ENCODE peak calls at places on chromosomes 3 and 15, in six cellular contexts. R is uterus, L is prostate gland, V is HCT116, F is body of pancreas, C is IMR-90. Q is an unnamed sample.

GRCh38 chr3:148202386-148202785 is 495.3 kb upstream of the AGTR1 start:
- DNase-seq in R (no peak), L (no peak), V (no peak), F (no peak), C (no peak), Q (no peak)

GRCh38 chr3:110562621-110563020 is 509.0 kb upstream of the NECTIN3 start:
- DNase-seq in R (no peak), L (no peak), V (no peak), F (no peak), C (no peak), Q (no peak)

GRCh38 chr3:123883656-123884257 is 375 bp downstream of the MYLK start:
- DNase-seq in R (peak), L (no peak), V (no peak), F (peak), C (no peak), Q (no peak)

GRCh38 chr3:151037746-151038145 is 47.7 kb upstream of the MED12L start:
- DNase-seq in R (peak), L (no peak), V (peak), F (peak), C (peak), Q (no peak)

GRCh38 chr3:162770556-162770955 is 1273.9 kb downstream of the OTOL1 start:
- DNase-seq in R (no peak), L (no peak), V (no peak), F (no peak), C (peak), Q (no peak)

GRCh38 chr15:76433798-76434400 is 97.3 kb downstream of the ISL2 start:
- DNase-seq in R (no peak), L (no peak), V (no peak), F (no peak), C (peak), Q (no peak)

GRCh38 chr3:13501056-13501455 is 20.9 kb downstream of the HDAC11 start:
- DNase-seq in R (no peak), L (no peak), V (no peak), F (no peak), C (no peak), Q (no peak)

GRCh38 chr3:171548918-171549317 is 88.7 kb upstream of the TNIK start:
- DNase-seq in R (no peak), L (no peak), V (no peak), F (no peak), C (peak), Q (no peak)

GRCh38 chr15:49468440-49468839 is 45.4 kb downstream of the FGF7 start:
- DNase-seq in R (no peak), L (no peak), V (no peak), F (no peak), C (peak), Q (no peak)

GRCh38 chr3:128431803-128432300 is 34.8 kb downstream of the DNAJB8 start:
- DNase-seq in R (no peak), L (no peak), V (no peak), F (no peak), C (no peak), Q (no peak)

GRCh38 chr15:63369296-63369695 is 12.3 kb downstream of the CA12 start:
- DNase-seq in R (no peak), L (no peak), V (no peak), F (no peak), C (no peak), Q (no peak)

GRCh38 chr3:18937574-18937973 is 210.7 kb upstream of the KCNH8 start:
- DNase-seq in R (no peak), L (no peak), V (no peak), F (no peak), C (no peak), Q (no peak)

GRCh38 chr3:107620534-107620933 is 97.8 kb downstream of the BBX start:
- DNase-seq in R (no peak), L (no peak), V (no peak), F (no peak), C (no peak), Q (no peak)

GRCh38 chr3:159548675-159549335 is 439.8 kb upstream of the IL12A start:
- DNase-seq in R (no peak), L (no peak), V (no peak), F (no peak), C (peak), Q (no peak)

GRCh38 chr3:24141548-24141947 is 196.5 kb downstream of the NR1D2 start:
- DNase-seq in R (no peak), L (no peak), V (no peak), F (no peak), C (no peak), Q (no peak)

GRCh38 chr3:126556637-126557414 is 1.9 kb downstream of the C3orf22 start:
- DNase-seq in R (peak), L (peak), V (no peak), F (no peak), C (no peak), Q (no peak)

GRCh38 chr15:66027268-66027806 is 158.0 kb downstream of the RAB11A start:
- DNase-seq in R (no peak), L (no peak), V (peak), F (no peak), C (no peak), Q (no peak)

GRCh38 chr3:69926385-69926784 is 73.1 kb upstream of the SAMMSON start:
- DNase-seq in R (no peak), L (no peak), V (no peak), F (no peak), C (no peak), Q (no peak)

GRCh38 chr3:37054370-37054769 is 61.1 kb downstream of the MLH1 start:
- DNase-seq in R (no peak), L (no peak), V (peak), F (no peak), C (peak), Q (peak)

GRCh38 chr15:51191072-51191665 is 96.5 kb upstream of the TNFAIP8L3 start:
- DNase-seq in R (no peak), L (no peak), V (no peak), F (no peak), C (no peak), Q (no peak)

GRCh38 chr15:53802672-53803071 is 43.2 kb upstream of the WDR72 start:
- DNase-seq in R (no peak), L (no peak), V (no peak), F (no peak), C (no peak), Q (no peak)

GRCh38 chr15:93460717-93461116 is 371.7 kb upstream of the RGMA start:
- DNase-seq in R (no peak), L (no peak), V (no peak), F (no peak), C (no peak), Q (no peak)

GRCh38 chr3:49260711-49261357 is 16.2 kb downstream of the C3orf62 start:
- DNase-seq in R (no peak), L (no peak), V (peak), F (no peak), C (no peak), Q (no peak)

GRCh38 chr15:79769081-79769481 is 127.7 kb downstream of the MTHFS start:
- DNase-seq in R (no peak), L (no peak), V (peak), F (no peak), C (no peak), Q (peak)

GRCh38 chr3:186427627-186428026 is 65.6 kb upstream of the DGKG start:
- DNase-seq in R (no peak), L (no peak), V (no peak), F (peak), C (peak), Q (no peak)

DNA sequence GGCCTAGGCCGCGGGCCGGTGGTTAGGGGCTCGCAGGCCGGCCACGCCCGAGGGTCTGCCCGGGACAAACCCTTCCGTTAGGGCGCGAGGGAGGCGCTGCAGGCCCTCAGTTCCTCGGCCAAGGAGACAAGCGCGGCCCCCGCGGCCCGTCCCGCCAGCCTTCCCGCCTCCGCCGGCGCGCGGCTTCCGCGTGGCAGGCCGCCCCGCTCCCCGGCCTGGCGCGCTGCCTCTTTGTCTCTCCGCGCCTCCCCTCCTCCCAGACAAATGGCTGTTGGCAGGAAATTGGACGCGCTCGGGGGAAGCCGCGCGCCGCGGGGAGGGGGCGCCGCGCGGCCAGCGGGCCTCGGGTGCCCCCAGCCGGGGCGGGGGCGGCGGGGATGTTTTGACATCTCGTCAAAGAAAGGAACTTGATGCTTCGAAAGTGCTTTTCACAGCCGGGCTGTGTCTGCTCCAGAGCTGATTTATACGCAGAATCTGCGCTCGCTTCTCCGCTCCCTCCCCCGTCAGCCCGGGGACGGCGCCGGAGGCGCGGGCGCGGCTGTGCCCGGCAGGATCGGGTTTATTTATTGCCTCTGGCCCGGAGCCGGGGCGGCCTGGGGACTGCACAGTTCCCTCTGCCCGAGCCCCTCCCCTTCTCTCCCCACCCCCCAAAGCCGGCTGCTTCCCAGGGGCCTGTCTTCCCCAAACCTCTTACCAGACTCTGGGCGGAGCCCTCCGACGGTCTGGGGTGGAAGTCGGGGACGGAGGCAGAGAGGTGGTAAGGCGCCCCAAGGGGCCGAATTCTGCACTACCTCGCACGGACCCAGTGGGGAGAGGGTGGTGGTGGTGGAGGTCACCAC is 20.8 kb downstream of the SHF start:
- DNase-seq in R (peak), L (peak), V (peak), F (peak), C (peak), Q (peak)
- TF ChIP-seq POLR2A in R (peak), L (peak), V (no peak), F (peak), C (peak), Q (peak)

GRCh38 chr15:67063689-67064606 is 1.5 kb upstream of the SMAD3 start:
- DNase-seq in R (no peak), L (no peak), V (peak), F (peak), C (peak), Q (peak)

GRCh38 chr15:67062365-67062985 is 2.9 kb upstream of the SMAD3 start:
- DNase-seq in R (no peak), L (no peak), V (no peak), F (peak), C (no peak), Q (no peak)

GRCh38 chr15:67059127-67059553 is 6.3 kb upstream of the SMAD3 start:
- DNase-seq in R (no peak), L (no peak), V (no peak), F (peak), C (no peak), Q (no peak)

GRCh38 chr15:67064607-67065530 is 533 bp upstream of the SMAD3 start:
- DNase-seq in R (no peak), L (peak), V (no peak), F (peak), C (no peak), Q (no peak)

GRCh38 chr15:67061811-67062348 is 3.5 kb upstream of the SMAD3 start:
- DNase-seq in R (no peak), L (no peak), V (no peak), F (peak), C (no peak), Q (no peak)
- TF ChIP-seq POLR2A in R (no peak), L (no peak), V (no peak), F (no peak), C (no peak), Q (no peak)

GRCh38 chr15:101280007-101280406 is 2.7 kb upstream of the SELENOS start:
- DNase-seq in R (no peak), L (no peak), V (no peak), F (no peak), C (no peak), Q (no peak)
- TF ChIP-seq POLR2A in R (no peak), L (no peak), V (no peak), F (no peak), C (no peak), Q (no peak)

GRCh38 chr3:87997966-87998365 is 60.8 kb downstream of the CGGBP1 start:
- DNase-seq in R (no peak), L (no peak), V (no peak), F (no peak), C (no peak), Q (no peak)
- TF ChIP-seq POLR2A in R (no peak), L (no peak), V (no peak), F (no peak), C (no peak), Q (no peak)

GRCh38 chr15:70382009-70382749 is 284.5 kb upstream of the TLE3 start:
- DNase-seq in R (no peak), L (no peak), V (no peak), F (no peak), C (no peak), Q (no peak)

GRCh38 chr15:70379938-70380337 is 282.2 kb upstream of the TLE3 start:
- DNase-seq in R (no peak), L (no peak), V (no peak), F (no peak), C (no peak), Q (no peak)

GRCh38 chr15:70378126-70379031 is 280.7 kb upstream of the TLE3 start:
- DNase-seq in R (no peak), L (no peak), V (no peak), F (no peak), C (no peak), Q (no peak)

GRCh38 chr15:70379134-70379533 is 281.4 kb upstream of the TLE3 start:
- DNase-seq in R (no peak), L (no peak), V (no peak), F (no peak), C (no peak), Q (no peak)

DNA sequence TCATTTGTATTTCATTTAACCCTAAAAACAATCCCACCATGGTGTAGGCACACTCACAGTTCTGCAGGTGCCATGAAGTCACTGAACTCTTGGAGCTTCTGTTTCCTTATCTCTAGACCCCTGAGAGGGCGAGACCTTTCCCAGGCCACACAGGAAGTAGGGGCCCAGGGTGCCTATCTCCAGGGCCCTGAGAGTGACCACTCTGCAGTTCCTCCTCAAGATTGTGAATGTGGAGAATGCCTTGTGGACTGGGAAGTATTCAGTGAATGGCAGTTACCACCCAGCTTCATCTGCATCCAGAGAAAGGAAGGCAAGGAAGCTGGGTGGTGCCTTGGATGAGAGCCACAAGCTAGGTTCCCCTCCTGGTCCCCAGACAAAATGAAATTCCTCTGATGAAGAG is 282.8 kb upstream of the TLE3 start:
- DNase-seq in R (no peak), L (no peak), V (no peak), F (no peak), C (no peak), Q (peak)
- TF ChIP-seq POLR2A in R (no peak), L (no peak), V (no peak), F (no peak), C (no peak), Q (no peak)

DNA sequence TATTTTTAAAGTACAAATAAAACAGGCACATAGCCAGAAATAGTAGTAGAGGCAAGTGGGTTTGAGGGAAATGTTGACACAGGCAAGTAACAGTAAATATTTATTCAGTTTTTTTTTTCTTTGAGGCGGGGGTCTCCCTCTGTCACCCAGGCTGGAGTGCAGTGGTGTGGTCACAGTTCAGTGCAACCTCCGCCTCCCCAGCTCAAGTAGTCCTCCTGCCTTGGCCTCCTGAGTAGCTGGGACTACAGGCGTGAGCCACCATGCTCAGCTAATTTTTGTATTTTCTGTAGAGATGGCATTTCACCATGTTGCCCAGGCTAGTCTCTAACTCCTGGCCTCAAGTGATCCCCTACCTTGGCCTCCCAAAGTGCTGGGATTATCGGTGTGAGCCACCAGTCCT is 43.5 kb downstream of the PHLDB2 start:
- DNase-seq in R (no peak), L (no peak), V (no peak), F (no peak), C (no peak), Q (no peak)
- TF ChIP-seq POLR2A in R (no peak), L (no peak), V (no peak), F (no peak), C (no peak), Q (no peak)

GRCh38 chr15:101242160-101242998 is 9.5 kb downstream of the CHSY1 start:
- DNase-seq in R (no peak), L (no peak), V (no peak), F (no peak), C (peak), Q (no peak)
- TF ChIP-seq POLR2A in R (no peak), L (no peak), V (no peak), F (no peak), C (no peak), Q (peak)

DNA sequence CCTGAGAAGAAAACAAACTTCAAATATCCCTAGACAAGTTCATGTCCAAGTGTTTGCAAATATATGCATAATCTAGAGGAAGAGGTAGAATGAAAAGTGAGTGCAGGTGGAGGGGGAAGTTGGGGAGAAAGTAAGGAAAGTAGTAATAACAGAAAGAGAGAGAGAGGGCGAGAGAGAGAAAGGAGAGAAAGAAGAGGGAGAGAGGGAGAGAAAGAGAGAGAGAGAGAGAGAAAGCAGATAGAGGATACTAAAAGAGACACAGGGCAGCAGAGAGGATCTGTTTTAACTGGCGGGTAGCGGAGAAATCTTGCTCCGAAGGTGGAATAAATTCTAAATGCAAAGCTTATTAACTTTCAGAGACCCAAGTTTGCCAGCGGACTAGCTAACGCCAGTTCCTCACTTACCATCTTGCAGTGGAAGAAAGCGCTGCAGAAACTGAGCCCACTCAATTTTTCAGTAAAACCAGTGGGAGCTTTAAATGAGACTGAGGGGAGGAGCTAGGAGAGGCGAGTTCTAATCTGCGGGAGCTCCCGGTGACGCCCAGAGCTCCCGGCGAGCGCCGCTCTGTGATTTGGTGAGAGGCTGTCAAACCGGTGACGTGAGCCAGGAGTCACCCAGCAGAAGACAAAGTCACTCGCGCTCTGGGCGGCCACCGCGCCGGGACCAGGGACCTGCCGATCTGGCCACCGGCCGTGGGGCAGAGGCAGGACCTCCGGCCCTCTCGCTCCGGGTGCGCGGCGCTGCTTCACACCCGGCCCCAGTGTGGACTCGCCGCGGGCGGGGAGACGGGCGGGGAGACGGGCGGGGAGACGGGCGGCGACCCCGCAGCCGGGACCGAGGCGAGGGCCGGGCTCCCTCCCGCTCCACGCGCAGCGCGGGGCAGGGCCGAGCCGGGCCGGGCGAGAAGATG is at the start of gene GMNC:
- DNase-seq in R (peak), L (peak), V (peak), F (peak), C (peak), Q (peak)
- TF ChIP-seq POLR2A in R (peak), L (peak), V (peak), F (peak), C (no peak), Q (no peak)

DNA sequence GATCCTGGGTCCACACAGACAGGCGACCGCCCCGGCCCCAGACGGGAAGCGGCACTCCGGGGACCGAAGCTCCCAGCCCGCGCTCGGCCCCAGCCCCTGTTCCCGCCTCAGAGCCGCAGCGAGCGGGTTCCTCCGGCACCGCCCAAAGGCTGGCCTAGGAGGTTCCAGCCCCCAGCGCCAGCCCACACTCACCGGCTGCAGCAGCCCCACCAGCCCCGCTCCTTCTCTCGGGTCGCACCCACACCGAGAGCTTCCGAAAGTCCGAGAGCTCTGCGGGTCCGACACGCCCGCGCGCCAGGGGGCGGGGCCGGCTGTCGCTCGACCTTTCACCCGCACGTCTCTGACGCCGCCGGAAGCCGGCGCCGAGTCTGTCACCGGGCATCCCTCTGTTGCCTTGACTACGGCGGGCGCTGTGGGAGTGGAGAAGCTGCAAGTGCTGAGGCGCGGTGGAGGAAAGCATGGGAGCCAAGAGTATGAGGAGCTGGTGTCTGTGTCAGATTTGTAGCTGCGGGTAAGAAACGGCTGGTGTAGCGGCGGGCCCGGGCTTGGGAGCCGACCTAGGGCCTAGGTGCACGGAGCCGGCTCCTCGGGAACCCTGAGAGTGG is at the start of the genes EFL1 and SAXO2:
- DNase-seq in R (peak), L (peak), V (peak), F (peak), C (peak), Q (peak)
- TF ChIP-seq POLR2A in R (peak), L (peak), V (peak), F (no peak), C (peak), Q (peak)